ENCODE peak calls at places on chromosome 16, in four cellular contexts. One of them, this sample, is unnamed.

GRCh38 chr16:56267888-56268287 is 76.6 kb downstream of the GNAO1 start:
- DNase-seq in GM12891: no peak
- DNase-seq in epithelial cell of esophagus: no peak
- DNase-seq in NCI-H1105: no peak
- DNase-seq in this sample: no peak

GRCh38 chr16:73095142-73095791 is 47.3 kb upstream of the ZFHX3 start:
- DNase-seq in NCI-H1105: no peak
- DNase-seq in epithelial cell of esophagus: peak; percentile 17
- DNase-seq in GM12891: no peak
- DNase-seq in this sample: peak; percentile 35

GRCh38 chr16:89921699-89922476 is 1.3 kb upstream of the TUBB3 start:
- DNase-seq in epithelial cell of esophagus: peak; percentile 91
- DNase-seq in NCI-H1105: no peak
- DNase-seq in GM12891: no peak
- DNase-seq in this sample: peak; percentile 5

GRCh38 chr16:30903596-30903995 is 7.2 kb downstream of the CTF1 start:
- DNase-seq in epithelial cell of esophagus: no peak
- DNase-seq in GM12891: no peak
- DNase-seq in NCI-H1105: no peak
- DNase-seq in this sample: no peak

GRCh38 chr16:29807426-29808218 is 1.3 kb downstream of the MAZ start:
- DNase-seq in GM12891: peak; percentile 69
- DNase-seq in epithelial cell of esophagus: peak; percentile 94
- DNase-seq in NCI-H1105: peak; percentile 59
- DNase-seq in this sample: peak; percentile 84

GRCh38 chr16:84886536-84887090 is 66.8 kb downstream of the CRISPLD2 start:
- DNase-seq in NCI-H1105: no peak
- DNase-seq in epithelial cell of esophagus: no peak
- DNase-seq in GM12891: no peak
- DNase-seq in this sample: no peak

GRCh38 chr16:81838794-81839193 is 59.7 kb downstream of the PLCG2 start:
- DNase-seq in GM12891: no peak
- DNase-seq in NCI-H1105: no peak
- DNase-seq in epithelial cell of esophagus: peak; percentile 55
- DNase-seq in this sample: no peak

GRCh38 chr16:13994239-13995106 is 74.5 kb downstream of the ERCC4 start:
- DNase-seq in GM12891: no peak
- DNase-seq in epithelial cell of esophagus: no peak
- DNase-seq in NCI-H1105: no peak
- DNase-seq in this sample: no peak

GRCh38 chr16:88681709-88682451 is 4.4 kb downstream of the SNAI3 start:
- DNase-seq in NCI-H1105: no peak
- DNase-seq in epithelial cell of esophagus: no peak
- DNase-seq in GM12891: peak; percentile 92
- DNase-seq in this sample: no peak

GRCh38 chr16:84535408-84535807 is 30.9 kb upstream of the MEAK7 start:
- DNase-seq in epithelial cell of esophagus: no peak
- DNase-seq in GM12891: no peak
- DNase-seq in NCI-H1105: no peak
- DNase-seq in this sample: no peak

GRCh38 chr16:16076400-16076901 is 127.0 kb downstream of the ABCC1 start:
- DNase-seq in GM12891: no peak
- DNase-seq in epithelial cell of esophagus: no peak
- DNase-seq in NCI-H1105: no peak
- DNase-seq in this sample: no peak

GRCh38 chr16:89105599-89106151 is 12.0 kb downstream of the ACSF3 start:
- DNase-seq in NCI-H1105: no peak
- DNase-seq in GM12891: no peak
- DNase-seq in epithelial cell of esophagus: peak; percentile 17
- DNase-seq in this sample: no peak

GRCh38 chr16:27315333-27316037 is 1.7 kb downstream of the IL4R start:
- DNase-seq in NCI-H1105: no peak
- DNase-seq in epithelial cell of esophagus: peak; percentile 97
- DNase-seq in GM12891: no peak
- DNase-seq in this sample: no peak

GRCh38 chr16:17070882-17071592 is 399.7 kb downstream of the XYLT1 start:
- DNase-seq in epithelial cell of esophagus: no peak
- DNase-seq in NCI-H1105: peak; percentile 86
- DNase-seq in GM12891: peak; percentile 51
- DNase-seq in this sample: peak; percentile 21

GRCh38 chr16:12060751-12061150 is 84.2 kb downstream of the SNX29 start:
- DNase-seq in epithelial cell of esophagus: no peak
- DNase-seq in NCI-H1105: no peak
- DNase-seq in GM12891: no peak
- DNase-seq in this sample: no peak

GRCh38 chr16:30131869-30132475 is 9.0 kb upstream of the MAPK3 start:
- DNase-seq in epithelial cell of esophagus: no peak
- DNase-seq in GM12891: no peak
- DNase-seq in NCI-H1105: peak; percentile 55
- DNase-seq in this sample: peak; percentile 71

GRCh38 chr16:87924937-87925670 is 11.2 kb downstream of the CA5A start:
- DNase-seq in epithelial cell of esophagus: peak; percentile 46
- DNase-seq in NCI-H1105: peak; percentile 79
- DNase-seq in GM12891: no peak
- DNase-seq in this sample: peak; percentile 91

GRCh38 chr16:58661199-58661830 is 23.3 kb downstream of the SLC38A7 start:
- DNase-seq in epithelial cell of esophagus: peak; percentile 87
- DNase-seq in GM12891: peak; percentile 49
- DNase-seq in NCI-H1105: peak; percentile 15
- DNase-seq in this sample: peak; percentile 13

GRCh38 chr16:380837-381787 is 666 bp downstream of the PGAP6 start:
- DNase-seq in NCI-H1105: no peak
- DNase-seq in epithelial cell of esophagus: no peak
- DNase-seq in GM12891: peak; percentile 69
- DNase-seq in this sample: no peak

GRCh38 chr16:86515780-86516617 is 5.7 kb downstream of the FOXF1 start:
- DNase-seq in GM12891: no peak
- DNase-seq in epithelial cell of esophagus: no peak
- DNase-seq in NCI-H1105: no peak
- DNase-seq in this sample: no peak

GRCh38 chr16:29029168-29029994 is 44.5 kb downstream of the LAT start:
- DNase-seq in NCI-H1105: no peak
- DNase-seq in epithelial cell of esophagus: peak; percentile 92
- DNase-seq in GM12891: no peak
- DNase-seq in this sample: no peak

GRCh38 chr16:23557779-23558330 is 328 bp downstream of the UBFD1 start:
- DNase-seq in GM12891: peak; percentile 20
- DNase-seq in epithelial cell of esophagus: peak; percentile 37
- DNase-seq in NCI-H1105: no peak
- DNase-seq in this sample: no peak

GRCh38 chr16:89099905-89100304 is 6.3 kb downstream of the ACSF3 start:
- DNase-seq in GM12891: no peak
- DNase-seq in NCI-H1105: no peak
- DNase-seq in epithelial cell of esophagus: no peak
- DNase-seq in this sample: no peak

GRCh38 chr16:56145369-56145768 is 45.9 kb upstream of the GNAO1 start:
- DNase-seq in GM12891: no peak
- DNase-seq in NCI-H1105: peak; percentile 28
- DNase-seq in epithelial cell of esophagus: no peak
- DNase-seq in this sample: no peak

GRCh38 chr16:5045499-5046115 is 11.9 kb upstream of the NAGPA start:
- DNase-seq in epithelial cell of esophagus: no peak
- DNase-seq in GM12891: no peak
- DNase-seq in NCI-H1105: no peak
- DNase-seq in this sample: no peak

GRCh38 chr16:79415983-79416641 is 184.4 kb downstream of the MAF start:
- DNase-seq in epithelial cell of esophagus: no peak
- DNase-seq in GM12891: no peak
- DNase-seq in NCI-H1105: no peak
- DNase-seq in this sample: no peak

GRCh38 chr16:88493879-88494278 is 40.8 kb downstream of the ZFPM1 start:
- DNase-seq in GM12891: no peak
- DNase-seq in epithelial cell of esophagus: no peak
- DNase-seq in NCI-H1105: no peak
- DNase-seq in this sample: no peak

GRCh38 chr16:11224894-11225676 is 30.9 kb downstream of the SOCS1 start:
- DNase-seq in NCI-H1105: no peak
- DNase-seq in GM12891: peak; percentile 92
- DNase-seq in epithelial cell of esophagus: no peak
- DNase-seq in this sample: no peak

GRCh38 chr16:79360267-79360666 is 240.3 kb downstream of the MAF start:
- DNase-seq in GM12891: no peak
- DNase-seq in NCI-H1105: no peak
- DNase-seq in epithelial cell of esophagus: peak; percentile 56
- DNase-seq in this sample: no peak

GRCh38 chr16:66954097-66954659 is 6.9 kb upstream of the CES3 start:
- DNase-seq in GM12891: no peak
- DNase-seq in epithelial cell of esophagus: peak; percentile 82
- DNase-seq in NCI-H1105: no peak
- DNase-seq in this sample: peak; percentile 56

This sample was measured in NCI-H2081.